ENCODE peak calls at places on chromosome 2, in six cellular contexts. One of them, this sample, is unnamed.

GRCh38 chr2:238606311-238606710 is 179.6 kb downstream of the ASB1 start:
- DNase-seq in cardiac fibroblast: no peak
- DNase-seq in iris pigment epithelial cell: no peak
- DNase-seq in posterior cingulate gyrus: no peak
- DNase-seq in HuH-7: no peak
- DNase-seq in NCI-H1092 treated with DMSO at 0.1 percent for 48 hours: no peak
- DNase-seq in this sample: no peak

GRCh38 chr2:217662984-217663602 is 339.7 kb downstream of the TNS1 start:
- DNase-seq in NCI-H1092 treated with DMSO at 0.1 percent for 48 hours: no peak
- DNase-seq in iris pigment epithelial cell: peak
- DNase-seq in posterior cingulate gyrus: no peak
- DNase-seq in cardiac fibroblast: no peak
- DNase-seq in HuH-7: no peak
- DNase-seq in this sample: no peak

GRCh38 chr2:150624001-150624401 is 136.5 kb upstream of the RND3 start:
- DNase-seq in iris pigment epithelial cell: no peak
- DNase-seq in NCI-H1092 treated with DMSO at 0.1 percent for 48 hours: no peak
- DNase-seq in cardiac fibroblast: peak
- DNase-seq in posterior cingulate gyrus: no peak
- DNase-seq in HuH-7: no peak
- DNase-seq in this sample: no peak

GRCh38 chr2:218019411-218020060 is 16.7 kb upstream of the TNS1 start:
- DNase-seq in iris pigment epithelial cell: no peak
- DNase-seq in posterior cingulate gyrus: no peak
- DNase-seq in HuH-7: no peak
- DNase-seq in cardiac fibroblast: no peak
- DNase-seq in NCI-H1092 treated with DMSO at 0.1 percent for 48 hours: no peak
- DNase-seq in this sample: peak

GRCh38 chr2:176473177-176473576 is 203.9 kb downstream of the MTX2 start:
- DNase-seq in iris pigment epithelial cell: peak
- DNase-seq in cardiac fibroblast: peak
- DNase-seq in NCI-H1092 treated with DMSO at 0.1 percent for 48 hours: no peak
- DNase-seq in posterior cingulate gyrus: no peak
- DNase-seq in HuH-7: no peak
- DNase-seq in this sample: no peak

GRCh38 chr2:24929230-24929629 is 9.2 kb upstream of the ADCY3 start:
- DNase-seq in iris pigment epithelial cell: no peak
- DNase-seq in cardiac fibroblast: no peak
- DNase-seq in HuH-7: no peak
- DNase-seq in posterior cingulate gyrus: no peak
- DNase-seq in NCI-H1092 treated with DMSO at 0.1 percent for 48 hours: no peak
- DNase-seq in this sample: no peak

GRCh38 chr2:203683932-203684556 is 22.4 kb upstream of the CD28 start:
- DNase-seq in HuH-7: peak
- DNase-seq in posterior cingulate gyrus: no peak
- DNase-seq in iris pigment epithelial cell: peak
- DNase-seq in NCI-H1092 treated with DMSO at 0.1 percent for 48 hours: no peak
- DNase-seq in cardiac fibroblast: peak
- DNase-seq in this sample: no peak

GRCh38 chr2:207241198-207241597 is 75.5 kb upstream of the KLF7 start:
- DNase-seq in posterior cingulate gyrus: no peak
- DNase-seq in NCI-H1092 treated with DMSO at 0.1 percent for 48 hours: no peak
- DNase-seq in cardiac fibroblast: no peak
- DNase-seq in HuH-7: no peak
- DNase-seq in iris pigment epithelial cell: no peak
- DNase-seq in this sample: no peak

GRCh38 chr2:222969491-222969890 is 82.5 kb upstream of the KCNE4 start:
- DNase-seq in cardiac fibroblast: peak
- DNase-seq in NCI-H1092 treated with DMSO at 0.1 percent for 48 hours: no peak
- DNase-seq in posterior cingulate gyrus: no peak
- DNase-seq in iris pigment epithelial cell: peak
- DNase-seq in HuH-7: no peak
- DNase-seq in this sample: peak

GRCh38 chr2:239026711-239027430 is 179.0 kb downstream of the TWIST2 start:
- DNase-seq in NCI-H1092 treated with DMSO at 0.1 percent for 48 hours: no peak
- DNase-seq in cardiac fibroblast: no peak
- DNase-seq in posterior cingulate gyrus: no peak
- DNase-seq in HuH-7: no peak
- DNase-seq in iris pigment epithelial cell: no peak
- DNase-seq in this sample: no peak

GRCh38 chr2:176774768-176775453 is 437.7 kb upstream of the HNRNPA3 start:
- DNase-seq in iris pigment epithelial cell: no peak
- DNase-seq in NCI-H1092 treated with DMSO at 0.1 percent for 48 hours: no peak
- DNase-seq in cardiac fibroblast: no peak
- DNase-seq in HuH-7: no peak
- DNase-seq in posterior cingulate gyrus: no peak
- DNase-seq in this sample: no peak

GRCh38 chr2:190849774-190850173 is 30.8 kb upstream of the GLS start:
- DNase-seq in HuH-7: no peak
- DNase-seq in posterior cingulate gyrus: peak
- DNase-seq in NCI-H1092 treated with DMSO at 0.1 percent for 48 hours: no peak
- DNase-seq in iris pigment epithelial cell: peak
- DNase-seq in cardiac fibroblast: peak
- DNase-seq in this sample: no peak

GRCh38 chr2:218285604-218286003 is 6.7 kb downstream of the TMBIM1 start:
- DNase-seq in iris pigment epithelial cell: peak
- DNase-seq in cardiac fibroblast: peak
- DNase-seq in HuH-7: no peak
- DNase-seq in NCI-H1092 treated with DMSO at 0.1 percent for 48 hours: peak
- DNase-seq in posterior cingulate gyrus: peak
- DNase-seq in this sample: no peak

GRCh38 chr2:101752708-101753107 is 55.2 kb downstream of the MAP4K4 start:
- DNase-seq in iris pigment epithelial cell: peak
- DNase-seq in cardiac fibroblast: no peak
- DNase-seq in posterior cingulate gyrus: no peak
- DNase-seq in HuH-7: no peak
- DNase-seq in NCI-H1092 treated with DMSO at 0.1 percent for 48 hours: no peak
- DNase-seq in this sample: no peak

GRCh38 chr2:43931293-43931692 is 64.5 kb downstream of the LRPPRC start:
- DNase-seq in NCI-H1092 treated with DMSO at 0.1 percent for 48 hours: no peak
- DNase-seq in iris pigment epithelial cell: no peak
- DNase-seq in cardiac fibroblast: no peak
- DNase-seq in HuH-7: no peak
- DNase-seq in posterior cingulate gyrus: no peak
- DNase-seq in this sample: no peak

GRCh38 chr2:177717831-177718618 is 325.5 kb downstream of the AGPS start:
- DNase-seq in HuH-7: no peak
- DNase-seq in cardiac fibroblast: no peak
- DNase-seq in iris pigment epithelial cell: peak
- DNase-seq in NCI-H1092 treated with DMSO at 0.1 percent for 48 hours: no peak
- DNase-seq in posterior cingulate gyrus: no peak
- DNase-seq in this sample: no peak

GRCh38 chr2:23597687-23598086 is 212.7 kb downstream of the KLHL29 start:
- DNase-seq in HuH-7: no peak
- DNase-seq in NCI-H1092 treated with DMSO at 0.1 percent for 48 hours: no peak
- DNase-seq in iris pigment epithelial cell: no peak
- DNase-seq in posterior cingulate gyrus: no peak
- DNase-seq in cardiac fibroblast: no peak
- DNase-seq in this sample: no peak

GRCh38 chr2:128370468-128371247 is 52.0 kb upstream of the HS6ST1 start:
- DNase-seq in posterior cingulate gyrus: peak
- DNase-seq in iris pigment epithelial cell: no peak
- DNase-seq in HuH-7: no peak
- DNase-seq in NCI-H1092 treated with DMSO at 0.1 percent for 48 hours: no peak
- DNase-seq in cardiac fibroblast: no peak
- DNase-seq in this sample: no peak

GRCh38 chr2:5689790-5690189 is 2.4 kb upstream of the SOX11 start:
- DNase-seq in posterior cingulate gyrus: no peak
- DNase-seq in HuH-7: no peak
- DNase-seq in cardiac fibroblast: no peak
- DNase-seq in iris pigment epithelial cell: no peak
- DNase-seq in NCI-H1092 treated with DMSO at 0.1 percent for 48 hours: no peak
- DNase-seq in this sample: no peak

GRCh38 chr2:37664190-37664751 is 7.2 kb downstream of the CDC42EP3 start:
- DNase-seq in posterior cingulate gyrus: no peak
- DNase-seq in cardiac fibroblast: no peak
- DNase-seq in iris pigment epithelial cell: no peak
- DNase-seq in HuH-7: no peak
- DNase-seq in NCI-H1092 treated with DMSO at 0.1 percent for 48 hours: no peak
- DNase-seq in this sample: no peak

GRCh38 chr2:156006721-156007618 is 325.6 kb downstream of the NR4A2 start:
- DNase-seq in cardiac fibroblast: no peak
- DNase-seq in HuH-7: no peak
- DNase-seq in posterior cingulate gyrus: peak
- DNase-seq in iris pigment epithelial cell: no peak
- DNase-seq in NCI-H1092 treated with DMSO at 0.1 percent for 48 hours: no peak
- DNase-seq in this sample: no peak

GRCh38 chr2:219783551-219783950 is 156.1 kb downstream of the SLC4A3 start:
- DNase-seq in iris pigment epithelial cell: no peak
- DNase-seq in posterior cingulate gyrus: no peak
- DNase-seq in HuH-7: no peak
- DNase-seq in cardiac fibroblast: no peak
- DNase-seq in NCI-H1092 treated with DMSO at 0.1 percent for 48 hours: no peak
- DNase-seq in this sample: no peak

GRCh38 chr2:234495801-234496441 is 960 bp downstream of the ARL4C start:
- DNase-seq in NCI-H1092 treated with DMSO at 0.1 percent for 48 hours: no peak
- DNase-seq in cardiac fibroblast: peak
- DNase-seq in HuH-7: peak
- DNase-seq in posterior cingulate gyrus: peak
- DNase-seq in iris pigment epithelial cell: peak
- DNase-seq in this sample: no peak

GRCh38 chr2:29834624-29835023 is 86.8 kb downstream of the ALK start:
- DNase-seq in HuH-7: no peak
- DNase-seq in cardiac fibroblast: no peak
- DNase-seq in posterior cingulate gyrus: no peak
- DNase-seq in iris pigment epithelial cell: peak
- DNase-seq in NCI-H1092 treated with DMSO at 0.1 percent for 48 hours: no peak
- DNase-seq in this sample: no peak

GRCh38 chr2:149410701-149411484 is 80.5 kb downstream of the LYPD6 start:
- DNase-seq in HuH-7: no peak
- DNase-seq in NCI-H1092 treated with DMSO at 0.1 percent for 48 hours: no peak
- DNase-seq in iris pigment epithelial cell: peak
- DNase-seq in posterior cingulate gyrus: no peak
- DNase-seq in cardiac fibroblast: peak
- DNase-seq in this sample: no peak

GRCh38 chr2:8086796-8087479 is 594.9 kb upstream of the ID2 start:
- DNase-seq in posterior cingulate gyrus: no peak
- DNase-seq in iris pigment epithelial cell: peak
- DNase-seq in cardiac fibroblast: peak
- DNase-seq in HuH-7: no peak
- DNase-seq in NCI-H1092 treated with DMSO at 0.1 percent for 48 hours: no peak
- DNase-seq in this sample: no peak

GRCh38 chr2:179467111-179467510 is 202.5 kb upstream of the SESTD1 start:
- DNase-seq in posterior cingulate gyrus: no peak
- DNase-seq in HuH-7: no peak
- DNase-seq in cardiac fibroblast: no peak
- DNase-seq in iris pigment epithelial cell: peak
- DNase-seq in NCI-H1092 treated with DMSO at 0.1 percent for 48 hours: no peak
- DNase-seq in this sample: no peak

GRCh38 chr2:8609357-8609804 is 72.5 kb upstream of the ID2 start:
- DNase-seq in cardiac fibroblast: peak
- DNase-seq in HuH-7: peak
- DNase-seq in posterior cingulate gyrus: no peak
- DNase-seq in iris pigment epithelial cell: peak
- DNase-seq in NCI-H1092 treated with DMSO at 0.1 percent for 48 hours: no peak
- DNase-seq in this sample: no peak

GRCh38 chr2:96523659-96524481 is 12.7 kb upstream of the ARID5A start:
- DNase-seq in NCI-H1092 treated with DMSO at 0.1 percent for 48 hours: no peak
- DNase-seq in iris pigment epithelial cell: no peak
- DNase-seq in posterior cingulate gyrus: no peak
- DNase-seq in cardiac fibroblast: peak
- DNase-seq in HuH-7: no peak
- DNase-seq in this sample: no peak

GRCh38 chr2:217064234-217065103 is 204.6 kb upstream of the TNP1 start:
- DNase-seq in iris pigment epithelial cell: peak
- DNase-seq in posterior cingulate gyrus: no peak
- DNase-seq in cardiac fibroblast: peak
- DNase-seq in HuH-7: no peak
- DNase-seq in NCI-H1092 treated with DMSO at 0.1 percent for 48 hours: no peak
- DNase-seq in this sample: no peak

GRCh38 chr2:104769096-104769495 is 84.8 kb upstream of the POU3F3 start:
- DNase-seq in NCI-H1092 treated with DMSO at 0.1 percent for 48 hours: no peak
- DNase-seq in cardiac fibroblast: no peak
- DNase-seq in iris pigment epithelial cell: peak
- DNase-seq in HuH-7: no peak
- DNase-seq in posterior cingulate gyrus: no peak
- DNase-seq in this sample: no peak

GRCh38 chr2:183242937-183243336 is 118.7 kb downstream of the NUP35 start:
- DNase-seq in HuH-7: no peak
- DNase-seq in iris pigment epithelial cell: peak
- DNase-seq in cardiac fibroblast: peak
- DNase-seq in posterior cingulate gyrus: no peak
- DNase-seq in NCI-H1092 treated with DMSO at 0.1 percent for 48 hours: peak
- DNase-seq in this sample: no peak

This sample was measured in HL-60.